ENCODE peak calls at places on chromosomes 11 and 22, in seven cellular contexts. L, G, I, T, F, U and E are unnamed samples.

GRCh38 chr11:117064275-117064674 is 34.0 kb downstream of the SIK3 start:
- DNase-seq in G (peak), T (no peak), F (no peak), L (no peak), I (peak), U (peak), E (no peak)

GRCh38 chr22:48642550-48642949 is 1185.1 kb downstream of the BRD1 start:
- DNase-seq in U (no peak), I (no peak), F (no peak), T (no peak), L (no peak), G (no peak), E (no peak)

GRCh38 chr22:25334091-25334490 is 114.7 kb downstream of the CRYBB2 start:
- DNase-seq in U (peak), F (peak), I (peak), G (peak), L (peak), T (no peak), E (peak)

GRCh38 chr11:7639643-7640025 is 33.7 kb downstream of the CYB5R2 start:
- DNase-seq in U (no peak), T (no peak), L (no peak), G (no peak), I (no peak), F (no peak), E (no peak)

GRCh38 chr11:67436459-67437081 is 912 bp downstream of the PTPRCAP start:
- DNase-seq in F (peak), T (peak), I (no peak), L (no peak), G (no peak), U (no peak), E (peak)

GRCh38 chr11:124329787-124330478 is 9.9 kb upstream of the OR8D2 start:
- DNase-seq in T (peak), L (peak), U (no peak), F (no peak), I (no peak), G (peak), E (peak)

GRCh38 chr11:11789735-11790369 is 51.9 kb upstream of the USP47 start:
- DNase-seq in U (peak), F (no peak), T (no peak), L (peak), G (peak), I (no peak), E (no peak)

GRCh38 chr22:26617251-26618199 is at the start of gene CRYBB1:
- DNase-seq in T (no peak), G (peak), F (no peak), L (no peak), U (no peak), I (no peak), E (no peak)

GRCh38 chr11:19597194-19597593 is 115.4 kb upstream of the NAV2 start:
- DNase-seq in F (no peak), I (peak), L (no peak), U (peak), T (no peak), G (peak), E (no peak)

GRCh38 chr22:17159504-17159951 is 451 bp upstream of the HDHD5 start:
- DNase-seq in G (peak), T (no peak), L (peak), F (peak), U (peak), I (peak), E (peak)

GRCh38 chr22:26634189-26634588 is 12.4 kb downstream of the CRYBA4 start:
- DNase-seq in F (no peak), T (no peak), G (no peak), L (no peak), U (no peak), I (no peak), E (no peak)

GRCh38 chr22:50724616-50725015 is 13.4 kb upstream of the ACR start:
- DNase-seq in G (no peak), U (no peak), T (no peak), F (no peak), L (no peak), I (no peak), E (no peak)

GRCh38 chr22:50722716-50723428 is 15.1 kb upstream of the ACR start:
- DNase-seq in T (no peak), L (no peak), U (no peak), F (no peak), G (no peak), I (no peak), E (no peak)

GRCh38 chr22:50722048-50722701 is 15.8 kb upstream of the ACR start:
- DNase-seq in T (no peak), I (no peak), G (no peak), U (no peak), L (no peak), F (no peak), E (no peak)

GRCh38 chr22:50725597-50725996 is 12.4 kb upstream of the ACR start:
- DNase-seq in T (no peak), F (no peak), L (no peak), I (no peak), G (no peak), U (no peak), E (no peak)

DNA sequence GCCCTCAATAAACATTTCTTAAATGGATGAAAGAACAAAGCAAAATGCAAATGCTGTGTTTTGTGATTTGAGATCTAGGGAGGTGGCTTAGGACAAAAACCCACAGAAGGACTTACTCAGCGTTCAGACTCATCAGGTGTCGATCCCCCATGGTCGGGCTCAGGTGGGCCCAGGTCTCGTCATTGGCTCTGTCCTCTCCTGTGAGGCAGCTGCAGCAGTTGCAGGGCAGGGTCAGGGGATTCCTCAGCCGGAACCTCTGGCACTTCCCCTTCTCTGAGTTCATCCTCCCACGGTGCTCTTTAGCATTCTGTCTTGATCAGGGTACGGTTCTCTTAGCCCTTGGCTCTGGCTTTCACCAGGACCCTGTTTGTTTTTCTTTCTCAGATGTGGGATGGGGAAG is 14.0 kb upstream of the ACR start:
- DNase-seq in F (no peak), G (peak), T (peak), U (no peak), L (no peak), I (no peak), E (peak)
- TF ChIP-seq CTCF in F (no peak), G (no peak), T (no peak), U (no peak), L (no peak), I (no peak), E (no peak)

DNA sequence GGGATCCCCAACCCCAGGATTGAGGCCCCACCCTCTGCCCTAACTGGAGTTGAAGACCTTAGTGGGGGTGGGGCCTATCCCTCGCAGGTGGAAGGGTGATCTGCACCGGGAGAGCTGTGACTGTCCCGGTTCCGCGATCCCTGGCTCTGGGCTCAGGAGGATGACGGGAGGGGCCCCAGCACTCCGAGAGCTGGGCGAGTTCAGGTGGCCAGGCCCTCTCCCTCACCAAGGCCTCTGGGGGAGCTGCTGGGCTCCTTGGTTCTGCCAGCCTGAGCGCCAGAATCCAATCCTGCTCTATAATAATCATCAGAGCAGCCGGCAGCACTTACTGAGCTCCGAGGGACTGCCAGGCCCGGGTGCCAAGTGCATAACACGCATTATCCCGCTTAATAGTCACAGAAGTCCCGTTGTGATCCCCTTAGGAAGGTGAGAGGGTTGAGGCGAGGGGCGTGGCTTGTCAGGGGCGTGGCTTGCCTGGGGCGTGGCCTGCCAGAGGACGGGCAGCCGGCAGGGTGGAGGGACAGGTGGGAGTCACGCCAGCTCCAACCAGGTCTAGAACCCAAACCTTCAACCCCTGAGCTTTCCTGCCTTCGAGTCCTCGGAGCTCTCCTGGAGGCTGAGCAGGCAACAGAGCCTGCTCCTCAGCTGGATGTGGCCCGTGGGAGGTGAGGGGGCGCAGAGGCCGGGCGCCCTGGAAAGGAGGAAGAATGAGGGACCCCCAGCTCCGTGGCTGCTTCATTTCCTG is 7.2 kb upstream of the SYT7 start:
- DNase-seq in T (peak), G (no peak), F (peak), L (peak), U (no peak), I (no peak), E (peak)
- TF ChIP-seq CTCF in T (peak), G (peak), F (no peak), L (peak), U (peak), I (peak), E (no peak)

DNA sequence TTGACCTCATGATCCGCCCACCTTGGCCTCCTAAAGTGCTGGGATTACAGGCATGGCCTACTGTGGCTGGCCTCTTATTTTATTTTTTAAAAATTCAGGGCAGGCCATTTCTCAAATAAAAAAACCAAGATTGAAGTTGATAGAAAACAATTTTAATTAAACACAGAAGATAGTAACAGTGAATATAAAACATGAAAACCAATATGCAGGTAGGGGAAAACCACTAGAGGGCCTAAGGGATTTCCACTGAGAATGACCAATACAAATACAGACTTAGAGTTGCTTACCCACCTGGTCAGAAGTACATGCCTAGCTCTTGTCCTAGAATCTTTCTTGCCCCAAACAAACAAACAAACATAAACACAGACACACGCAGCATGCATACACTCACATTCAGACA is 1.7 kb upstream of the RTCB start:
- DNase-seq in L (no peak), F (no peak), T (no peak), U (peak), G (peak), I (peak), E (peak)
- TF ChIP-seq CTCF in L (peak), F (no peak), T (no peak), U (peak), G (peak), I (peak), E (peak)

DNA sequence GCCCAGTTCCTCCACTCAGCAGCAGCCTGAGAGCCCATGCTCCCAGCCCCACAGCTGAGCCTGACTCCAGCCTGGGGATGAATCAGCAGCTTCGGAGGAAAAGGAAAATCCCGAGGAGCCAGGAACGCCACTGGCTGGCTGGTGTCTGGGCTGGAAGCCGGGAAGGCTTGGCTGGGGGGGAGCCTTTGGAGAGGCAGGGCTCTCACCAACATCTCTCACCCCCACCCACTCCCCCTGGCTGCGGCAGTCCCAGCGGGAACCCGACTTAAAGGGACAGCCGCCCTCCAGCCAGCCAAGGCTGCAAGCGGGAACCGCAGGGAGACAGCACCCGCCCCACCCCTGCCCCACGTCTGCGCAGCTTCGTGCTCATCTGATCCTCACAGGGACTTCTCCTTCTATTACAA is 28.4 kb downstream of the KIAA0930 start:
- DNase-seq in F (no peak), G (peak), L (peak), T (no peak), I (peak), U (peak), E (no peak)
- TF ChIP-seq CTCF in F (no peak), G (peak), L (no peak), T (no peak), I (no peak), U (peak), E (no peak)

DNA sequence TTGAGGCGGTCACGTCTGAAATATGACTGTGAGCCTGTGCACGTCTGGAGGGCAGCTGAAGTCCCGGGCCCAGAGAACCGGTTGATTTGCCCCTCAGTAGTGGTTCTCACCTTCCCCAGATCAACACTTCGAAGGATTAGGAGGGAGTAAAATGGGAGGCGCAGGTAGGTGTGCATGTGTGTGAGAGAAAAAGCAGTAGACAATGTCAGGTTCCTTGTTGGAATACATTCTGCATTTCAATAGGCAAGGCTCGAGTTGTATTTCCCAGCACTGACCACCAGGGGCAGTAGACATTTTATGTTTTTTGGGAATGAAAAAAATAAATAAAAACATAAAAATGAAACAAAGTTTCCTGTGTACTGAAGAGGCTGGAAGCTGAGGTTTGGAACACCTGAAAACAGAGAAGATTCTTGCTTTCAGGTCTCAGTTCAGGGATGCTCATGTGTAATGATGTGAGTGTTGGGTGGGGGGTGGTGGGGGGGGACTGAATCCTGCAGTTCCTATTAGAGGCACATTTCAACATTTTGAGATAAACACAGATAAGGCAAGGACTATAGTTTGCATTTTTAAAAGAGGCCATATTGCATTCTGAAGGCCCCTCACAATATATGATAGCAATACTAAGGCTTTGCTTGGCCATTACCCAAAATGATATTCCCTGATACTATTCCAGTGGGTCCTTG is 333.9 kb downstream of the CADM1 start:
- DNase-seq in G (peak), L (peak), U (peak), I (no peak), T (no peak), F (peak), E (peak)
- TF ChIP-seq CTCF in G (peak), L (peak), U (peak), I (peak), T (peak), F (peak), E (peak)

DNA sequence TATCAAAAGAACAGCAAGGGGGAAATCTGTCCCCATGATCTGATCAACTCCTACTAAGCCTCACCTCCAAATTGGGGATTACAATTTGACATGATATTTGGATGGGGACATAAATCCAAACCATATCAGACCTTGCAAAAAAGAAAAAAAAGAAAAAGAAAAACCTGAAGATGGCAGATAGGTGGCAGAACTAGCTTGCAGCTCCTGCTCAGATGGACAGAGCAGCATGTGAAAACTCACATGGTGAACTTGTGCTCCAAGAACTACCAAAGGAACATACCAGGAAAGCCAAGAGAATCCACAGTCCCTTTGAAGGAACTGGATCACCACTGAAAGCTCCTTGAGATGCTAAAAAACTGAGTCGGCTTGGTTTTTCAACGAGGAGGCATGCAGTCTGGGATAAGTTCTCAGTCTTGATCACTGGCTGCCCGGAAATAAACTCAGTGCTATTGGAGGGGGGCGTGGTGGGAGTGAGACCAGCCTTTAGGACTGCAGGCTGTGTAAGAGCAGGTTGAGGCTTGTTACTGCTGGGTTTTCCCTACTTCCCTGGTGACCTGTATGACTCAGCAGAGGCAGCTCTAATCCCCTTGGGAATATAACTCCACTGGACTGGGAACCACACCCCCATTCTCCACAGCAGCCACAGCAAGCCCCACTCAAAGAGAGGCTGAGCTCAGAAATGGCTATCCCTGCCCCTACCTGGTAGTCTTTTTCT is 358.3 kb upstream of the ARHGAP42 start:
- DNase-seq in F (no peak), L (peak), U (no peak), G (peak), I (peak), T (no peak), E (no peak)
- TF ChIP-seq CTCF in F (no peak), L (peak), U (no peak), G (no peak), I (peak), T (no peak), E (no peak)

DNA sequence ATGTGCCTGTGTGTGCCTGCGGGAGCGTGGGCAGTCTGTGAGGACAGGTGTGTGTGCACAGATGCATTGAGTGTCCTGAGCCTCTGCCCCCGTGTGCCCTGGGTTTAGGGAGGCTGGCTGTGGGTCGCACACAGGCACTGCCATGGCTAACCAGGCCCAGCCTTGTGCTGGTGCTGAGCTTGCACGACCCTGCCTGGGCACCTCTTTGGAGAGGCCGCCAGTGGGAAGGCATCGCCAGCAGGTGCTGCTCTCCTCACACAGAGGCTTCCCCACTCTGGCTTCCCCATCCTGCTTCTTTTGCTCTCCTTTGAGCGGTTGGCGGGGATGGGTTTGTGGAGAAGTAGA is 4.1 kb downstream of the WNT7B start:
- DNase-seq in U (no peak), G (no peak), L (no peak), F (no peak), I (no peak), T (peak), E (no peak)
- TF ChIP-seq CTCF in U (no peak), G (no peak), L (no peak), F (no peak), I (no peak), T (no peak), E (no peak)

GRCh38 chr22:45537734-45538181 is 35.1 kb downstream of the FBLN1 start:
- DNase-seq in I (peak), L (peak), F (no peak), U (peak), T (no peak), G (peak), E (no peak)
- TF ChIP-seq CTCF in I (no peak), L (no peak), F (no peak), U (no peak), T (no peak), G (no peak), E (no peak)